ENCODE peak calls at places on chromosomes 7 and 10, in ten cellular contexts. L is iPS-NIHi11; Z is cardiac fibroblast; N is T-helper 9 cell; U is endodermal cell; M is dermis blood vessel endothelial cell; X is MCF 10A; R is NCI-H1436; J is EH; W is activated naive CD4-positive, alpha-beta T cell treated with Interleukin-2 at 50 U/mL for 16 hours. I is an unnamed sample.

GRCh38 chr10:104450490-104450889 is 96.9 kb downstream of the CFAP58 start:
- DNase-seq in W (no peak), J (no peak), L (no peak), X (no peak), R (no peak), U (no peak), N (no peak), Z (no peak), M (no peak), I (no peak)

GRCh38 chr7:91940171-91940570 is 491 bp upstream of the AKAP9 start:
- DNase-seq in R (peak), U (peak), J (peak), M (peak), Z (peak), W (peak), N (no peak), X (peak), L (peak), I (peak)

GRCh38 chr7:40826419-40827216 is 691.8 kb downstream of the SUGCT start:
- DNase-seq in W (no peak), X (no peak), M (no peak), N (no peak), Z (peak), J (peak), U (peak), L (peak), R (no peak), I (peak)

GRCh38 chr7:43018446-43018845 is 86.3 kb downstream of the MRPL32 start:
- DNase-seq in U (no peak), J (no peak), R (no peak), L (no peak), X (peak), Z (peak), W (no peak), M (peak), N (no peak), I (no peak)

GRCh38 chr10:86759073-86759672 is 2.8 kb downstream of the BMPR1A start:
- DNase-seq in Z (peak), X (peak), J (peak), R (no peak), N (no peak), M (no peak), W (no peak), U (no peak), L (no peak), I (no peak)

GRCh38 chr7:100826546-100827329 is 585 bp downstream of the EPHB4 start:
- DNase-seq in J (peak), U (peak), R (no peak), L (peak), M (peak), N (no peak), W (no peak), Z (peak), X (peak), I (peak)

GRCh38 chr10:17984056-17984455 is 32.3 kb downstream of the SLC39A12 start:
- DNase-seq in W (no peak), R (no peak), N (no peak), M (no peak), L (no peak), J (peak), X (peak), U (no peak), Z (peak), I (no peak)

GRCh38 chr7:54542920-54543539 is 855 bp downstream of the VSTM2A start:
- DNase-seq in Z (peak), M (peak), U (peak), N (no peak), W (no peak), R (no peak), J (peak), L (peak), X (peak), I (peak)

GRCh38 chr10:128860574-128860973 is 606.5 kb upstream of the MGMT start:
- DNase-seq in Z (no peak), J (no peak), U (no peak), X (no peak), N (no peak), W (no peak), L (no peak), M (no peak), R (no peak), I (no peak)

GRCh38 chr7:99788554-99788953 is 4.6 kb upstream of the CYP3A4 start:
- DNase-seq in W (no peak), Z (no peak), J (no peak), L (no peak), N (no peak), R (no peak), X (no peak), U (no peak), M (peak), I (no peak)

GRCh38 chr10:28858641-28859040 is 181.3 kb downstream of the BAMBI start:
- DNase-seq in J (no peak), M (no peak), U (no peak), X (no peak), R (no peak), Z (no peak), L (peak), N (no peak), W (no peak), I (no peak)

GRCh38 chr10:76618641-76619040 is 1019.0 kb downstream of the KCNMA1 start:
- DNase-seq in Z (no peak), L (no peak), W (no peak), M (no peak), U (no peak), J (no peak), N (no peak), R (no peak), X (no peak), I (no peak)

GRCh38 chr7:46725838-46726237 is 804.8 kb upstream of the IGFBP3 start:
- DNase-seq in L (no peak), U (no peak), J (peak), N (no peak), Z (peak), M (peak), R (no peak), W (no peak), X (peak), I (no peak)

GRCh38 chr7:108452707-108453106 is 3.5 kb downstream of the NRCAM start:
- DNase-seq in L (peak), W (no peak), N (no peak), Z (peak), R (peak), X (peak), J (peak), M (peak), U (no peak), I (peak)

GRCh38 chr7:80641548-80641947 is 3.1 kb downstream of the CD36 start:
- DNase-seq in J (peak), N (no peak), W (no peak), U (no peak), M (no peak), X (no peak), R (peak), Z (peak), L (no peak), I (no peak)

GRCh38 chr7:20320786-20321185 is 9.9 kb upstream of the ITGB8 start:
- DNase-seq in M (no peak), L (no peak), U (no peak), X (no peak), W (no peak), R (no peak), N (no peak), Z (no peak), J (no peak), I (no peak)

GRCh38 chr7:135247746-135248471 is 14.3 kb downstream of the STRA8 start:
- DNase-seq in X (no peak), L (no peak), J (no peak), U (peak), W (no peak), N (no peak), R (no peak), Z (no peak), M (no peak), I (no peak)

GRCh38 chr10:103111031-103111917 is 81.8 kb downstream of the NT5C2 start:
- DNase-seq in W (no peak), J (peak), R (no peak), L (peak), Z (peak), M (no peak), N (no peak), X (peak), U (no peak), I (no peak)

GRCh38 chr7:70035509-70035908 is 437.2 kb downstream of the AUTS2 start:
- DNase-seq in Z (no peak), M (no peak), R (no peak), J (no peak), L (no peak), X (no peak), N (no peak), U (no peak), W (no peak), I (no peak)

GRCh38 chr7:50622821-50623220 is 57.6 kb upstream of the DDC start:
- DNase-seq in U (no peak), Z (no peak), N (no peak), L (no peak), R (no peak), W (no peak), M (no peak), J (no peak), X (no peak), I (no peak)

GRCh38 chr10:132880148-132880981 is 62.0 kb downstream of the CFAP46 start:
- DNase-seq in R (no peak), X (no peak), L (no peak), N (no peak), M (no peak), Z (no peak), U (peak), J (no peak), W (no peak), I (no peak)

GRCh38 chr10:28841625-28842024 is 164.3 kb downstream of the BAMBI start:
- DNase-seq in R (no peak), U (peak), L (no peak), J (peak), Z (peak), W (no peak), M (no peak), X (peak), N (no peak), I (peak)

GRCh38 chr7:13829914-13830603 is 159.4 kb downstream of the ETV1 start:
- DNase-seq in Z (peak), M (peak), W (no peak), R (peak), L (no peak), X (peak), J (peak), N (no peak), U (no peak), I (peak)

GRCh38 chr10:77038412-77038806 is 599.2 kb downstream of the KCNMA1 start:
- DNase-seq in W (no peak), L (no peak), J (peak), M (no peak), R (no peak), X (peak), Z (no peak), N (no peak), U (no peak), I (no peak)

I was measured in brain microvascular endothelial cell.